ENCODE peak calls at places on chromosome X, in five cellular contexts. One of them, this sample, is unnamed.

GRCh38 chrX:119226431-119226830 is 9.7 kb upstream of the PGRMC1 start:
- DNase-seq in suprapubic skin: no peak
- DNase-seq in PC-3: no peak
- DNase-seq in PC-9: no peak
- DNase-seq in sigmoid colon: no peak
- DNase-seq in this sample: no peak

GRCh38 chrX:18997916-18998315 is 14.0 kb upstream of the PHKA2 start:
- DNase-seq in PC-3: no peak
- DNase-seq in PC-9: no peak
- DNase-seq in sigmoid colon: no peak
- DNase-seq in suprapubic skin: no peak
- DNase-seq in this sample: no peak

GRCh38 chrX:22249371-22249770 is 23.3 kb upstream of the CBLL2 start:
- DNase-seq in suprapubic skin: no peak
- DNase-seq in PC-9: no peak
- DNase-seq in PC-3: no peak
- DNase-seq in sigmoid colon: no peak
- DNase-seq in this sample: no peak

GRCh38 chrX:64394059-64394873 is 986 bp downstream of the MTMR8 start:
- DNase-seq in sigmoid colon: no peak
- DNase-seq in suprapubic skin: no peak
- DNase-seq in PC-9: no peak
- DNase-seq in PC-3: no peak
- DNase-seq in this sample: no peak

GRCh38 chrX:96407043-96407442 is 277.6 kb upstream of the DIAPH2 start:
- DNase-seq in PC-9: peak
- DNase-seq in PC-3: peak
- DNase-seq in sigmoid colon: no peak
- DNase-seq in suprapubic skin: no peak
- DNase-seq in this sample: no peak

GRCh38 chrX:12804655-12805054 is 13.4 kb downstream of the PRPS2 start:
- DNase-seq in suprapubic skin: no peak
- DNase-seq in PC-9: peak
- DNase-seq in sigmoid colon: no peak
- DNase-seq in PC-3: peak
- DNase-seq in this sample: no peak

GRCh38 chrX:154779261-154779660 is 16.6 kb downstream of the DKC1 start:
- DNase-seq in sigmoid colon: no peak
- DNase-seq in PC-9: no peak
- DNase-seq in suprapubic skin: no peak
- DNase-seq in PC-3: peak
- DNase-seq in this sample: no peak

GRCh38 chrX:13996650-13997049 is 33.0 kb downstream of the GEMIN8 start:
- DNase-seq in sigmoid colon: no peak
- DNase-seq in PC-3: no peak
- DNase-seq in PC-9: no peak
- DNase-seq in suprapubic skin: no peak
- DNase-seq in this sample: no peak

GRCh38 chrX:98294310-98294709 is 1410.6 kb downstream of the RPA4 start:
- DNase-seq in PC-9: no peak
- DNase-seq in PC-3: no peak
- DNase-seq in sigmoid colon: no peak
- DNase-seq in suprapubic skin: no peak
- DNase-seq in this sample: no peak

GRCh38 chrX:74911494-74911893 is 13.8 kb downstream of the NEXMIF start:
- DNase-seq in PC-3: no peak
- DNase-seq in suprapubic skin: no peak
- DNase-seq in sigmoid colon: no peak
- DNase-seq in PC-9: no peak
- DNase-seq in this sample: no peak

GRCh38 chrX:118839334-118839958 is 15.8 kb downstream of the ZCCHC12 start:
- DNase-seq in PC-9: peak
- DNase-seq in sigmoid colon: peak
- DNase-seq in PC-3: peak
- DNase-seq in suprapubic skin: peak
- DNase-seq in this sample: peak

GRCh38 chrX:68186552-68187262 is 246.6 kb downstream of the OPHN1 start:
- DNase-seq in PC-9: no peak
- DNase-seq in sigmoid colon: no peak
- DNase-seq in suprapubic skin: no peak
- DNase-seq in PC-3: peak
- DNase-seq in this sample: no peak

GRCh38 chrX:63675716-63676115 is 109.3 kb downstream of the ARHGEF9 start:
- DNase-seq in sigmoid colon: no peak
- DNase-seq in PC-9: no peak
- DNase-seq in PC-3: no peak
- DNase-seq in suprapubic skin: no peak
- DNase-seq in this sample: no peak

GRCh38 chrX:34629572-34629971 is 27.5 kb downstream of the TMEM47 start:
- DNase-seq in sigmoid colon: no peak
- DNase-seq in suprapubic skin: no peak
- DNase-seq in PC-3: no peak
- DNase-seq in PC-9: no peak
- DNase-seq in this sample: no peak

GRCh38 chrX:115093206-115093605 is 75.8 kb upstream of the IL13RA2 start:
- DNase-seq in PC-9: no peak
- DNase-seq in PC-3: no peak
- DNase-seq in suprapubic skin: no peak
- DNase-seq in sigmoid colon: no peak
- DNase-seq in this sample: no peak

GRCh38 chrX:25131055-25131454 is 115.3 kb upstream of the ARX start:
- DNase-seq in PC-3: peak
- DNase-seq in suprapubic skin: no peak
- DNase-seq in PC-9: no peak
- DNase-seq in sigmoid colon: no peak
- DNase-seq in this sample: no peak

GRCh38 chrX:100368167-100368566 is 41.9 kb downstream of the PCDH19 start:
- DNase-seq in suprapubic skin: no peak
- DNase-seq in PC-3: peak
- DNase-seq in PC-9: peak
- DNase-seq in sigmoid colon: no peak
- DNase-seq in this sample: no peak

DNA sequence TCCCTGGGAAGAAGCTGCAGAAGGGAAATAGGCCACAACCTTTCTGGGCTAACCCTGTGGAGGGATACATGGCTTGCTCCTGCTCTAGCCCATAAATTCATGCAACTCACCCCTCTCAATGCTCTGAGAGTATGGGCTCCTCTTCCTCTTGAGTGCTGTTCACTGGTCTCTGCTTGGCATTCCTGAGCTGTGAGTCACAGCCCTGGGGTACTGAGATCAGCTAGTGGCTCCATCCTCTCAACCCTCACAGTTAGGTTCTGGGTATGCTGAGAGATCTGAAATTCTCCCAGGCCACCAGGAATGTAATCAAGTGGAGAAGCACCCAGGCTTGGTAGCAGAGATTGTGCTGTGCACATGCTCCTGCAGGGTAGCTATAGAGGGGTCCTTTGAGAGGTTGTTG is 60.6 kb upstream of the SPANXN2 start:
- DNase-seq in PC-3: peak
- DNase-seq in PC-9: peak
- DNase-seq in sigmoid colon: no peak
- DNase-seq in suprapubic skin: no peak
- DNase-seq in this sample: no peak
- H3K27ac ChIP-seq in PC-3: no peak
- H3K27ac ChIP-seq in PC-9: no peak
- H3K27ac ChIP-seq in sigmoid colon: no peak
- H3K27ac ChIP-seq in suprapubic skin: no peak
- H3K27ac ChIP-seq in this sample: no peak

GRCh38 chrX:23373129-23373804 is 38.6 kb downstream of the PTCHD1 start:
- DNase-seq in sigmoid colon: no peak
- DNase-seq in PC-9: no peak
- DNase-seq in suprapubic skin: no peak
- DNase-seq in PC-3: peak
- DNase-seq in this sample: no peak
- H3K27ac ChIP-seq in sigmoid colon: peak
- H3K27ac ChIP-seq in PC-9: no peak
- H3K27ac ChIP-seq in suprapubic skin: no peak
- H3K27ac ChIP-seq in PC-3: no peak
- H3K27ac ChIP-seq in this sample: no peak

GRCh38 chrX:150506020-150506419 is 62.4 kb upstream of the MTM1 start:
- DNase-seq in PC-9: no peak
- DNase-seq in sigmoid colon: no peak
- DNase-seq in PC-3: no peak
- DNase-seq in suprapubic skin: no peak
- DNase-seq in this sample: no peak
- H3K27ac ChIP-seq in PC-9: no peak
- H3K27ac ChIP-seq in sigmoid colon: peak
- H3K27ac ChIP-seq in PC-3: no peak
- H3K27ac ChIP-seq in suprapubic skin: no peak
- H3K27ac ChIP-seq in this sample: no peak

DNA sequence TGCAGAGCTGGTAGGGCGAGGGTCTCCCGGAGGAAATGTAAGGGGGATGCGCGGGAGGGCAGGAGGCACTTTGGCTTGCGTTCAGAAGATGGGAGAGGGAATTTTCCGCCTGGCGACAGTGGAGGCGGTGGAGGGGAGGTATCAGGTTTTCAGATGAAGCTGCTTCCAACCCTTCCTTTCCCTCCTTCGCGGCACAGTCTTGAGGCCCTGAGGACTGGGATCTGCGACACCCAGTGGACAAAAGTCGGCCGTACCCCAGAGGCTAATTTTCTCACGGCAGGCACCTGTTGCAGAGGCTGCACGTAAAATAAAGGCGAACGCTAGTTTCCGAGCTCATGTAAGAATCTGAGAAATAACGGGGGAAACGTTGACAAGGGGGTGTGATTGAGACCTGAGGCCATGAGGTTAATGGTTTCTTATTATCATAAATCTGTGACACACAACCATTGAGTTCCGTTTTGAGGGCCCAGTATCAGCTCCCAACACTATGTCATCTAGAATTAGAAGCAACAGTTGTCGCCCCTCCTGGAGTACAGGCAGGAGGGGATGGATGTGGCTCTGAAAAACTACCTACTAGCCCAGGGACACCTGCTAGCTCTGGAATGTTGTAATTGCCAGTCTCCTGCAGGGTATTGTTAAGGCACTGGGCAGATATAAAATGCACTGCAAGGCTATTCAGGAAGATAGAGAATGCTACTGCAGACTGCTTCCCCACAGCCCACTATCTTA is 1.1 kb downstream of the ZCCHC18 start:
- DNase-seq in PC-9: peak
- DNase-seq in sigmoid colon: peak
- DNase-seq in PC-3: peak
- DNase-seq in suprapubic skin: no peak
- DNase-seq in this sample: peak
- H3K27ac ChIP-seq in PC-9: no peak
- H3K27ac ChIP-seq in sigmoid colon: peak
- H3K27ac ChIP-seq in PC-3: no peak
- H3K27ac ChIP-seq in suprapubic skin: no peak
- H3K27ac ChIP-seq in this sample: no peak

DNA sequence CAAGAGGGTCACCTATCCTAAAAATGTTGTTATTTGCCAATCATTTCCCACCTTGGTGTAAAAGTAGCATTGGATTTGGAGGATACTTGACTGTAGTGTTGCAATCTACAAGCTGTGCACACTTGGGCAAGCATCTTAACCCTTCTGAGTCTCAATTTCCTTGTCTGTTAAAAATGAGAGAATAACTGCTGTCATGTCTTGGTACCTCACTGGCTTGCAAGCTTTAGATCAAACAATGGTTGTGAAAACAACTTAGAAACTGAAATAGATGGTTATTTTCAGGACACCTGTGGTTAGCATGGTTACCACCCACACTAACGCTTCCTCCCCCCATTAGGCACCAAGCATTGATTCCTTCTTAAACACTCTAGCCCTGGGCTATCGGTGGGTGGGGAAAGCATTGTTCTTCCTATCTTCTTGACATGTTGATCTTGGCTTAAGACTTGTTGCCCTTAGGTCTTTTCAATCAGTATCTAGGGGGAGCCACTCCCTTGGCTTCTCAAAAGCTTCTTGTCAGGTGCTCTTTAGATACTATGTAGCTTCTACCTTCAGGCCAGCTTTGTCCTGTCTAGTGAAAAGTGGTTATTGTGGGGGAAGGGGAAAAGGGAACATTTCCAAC is 10.6 kb upstream of the AMOT start:
- DNase-seq in suprapubic skin: no peak
- DNase-seq in PC-3: no peak
- DNase-seq in PC-9: peak
- DNase-seq in sigmoid colon: no peak
- DNase-seq in this sample: no peak
- H3K27ac ChIP-seq in suprapubic skin: no peak
- H3K27ac ChIP-seq in PC-3: no peak
- H3K27ac ChIP-seq in PC-9: peak
- H3K27ac ChIP-seq in sigmoid colon: no peak
- H3K27ac ChIP-seq in this sample: no peak

GRCh38 chrX:53084863-53085262 is 2.7 kb downstream of the TSPYL2 start:
- DNase-seq in suprapubic skin: no peak
- DNase-seq in sigmoid colon: no peak
- DNase-seq in PC-9: no peak
- DNase-seq in PC-3: no peak
- DNase-seq in this sample: no peak
- H3K27ac ChIP-seq in suprapubic skin: no peak
- H3K27ac ChIP-seq in sigmoid colon: peak
- H3K27ac ChIP-seq in PC-9: no peak
- H3K27ac ChIP-seq in PC-3: no peak
- H3K27ac ChIP-seq in this sample: no peak

This sample was measured in substantia nigra.